ENCODE peak calls at places on chromosome 17, in five cellular contexts. One of them, this sample, is unnamed.

GRCh38 chr17:47078801-47079200 is 99.7 kb upstream of the RPRML start:
- DNase-seq in stomach: no peak
- DNase-seq in progenitor cell of endocrine pancreas: no peak
- DNase-seq in dorsolateral prefrontal cortex: no peak
- DNase-seq in GM13976: no peak
- DNase-seq in this sample: no peak

GRCh38 chr17:8791910-8792270 is 7.3 kb downstream of the MFSD6L start:
- DNase-seq in GM13976: no peak
- DNase-seq in stomach: no peak
- DNase-seq in progenitor cell of endocrine pancreas: no peak
- DNase-seq in dorsolateral prefrontal cortex: no peak
- DNase-seq in this sample: no peak

GRCh38 chr17:21816592-21817567 is 124.6 kb downstream of the KCNJ18 start:
- DNase-seq in progenitor cell of endocrine pancreas: no peak
- DNase-seq in stomach: no peak
- DNase-seq in dorsolateral prefrontal cortex: no peak
- DNase-seq in GM13976: peak; percentile 2
- DNase-seq in this sample: no peak

GRCh38 chr17:34503804-34504203 is 75.6 kb upstream of the TMEM132E start:
- DNase-seq in progenitor cell of endocrine pancreas: no peak
- DNase-seq in GM13976: no peak
- DNase-seq in dorsolateral prefrontal cortex: no peak
- DNase-seq in stomach: no peak
- DNase-seq in this sample: no peak

GRCh38 chr17:41013181-41013580 is 4.3 kb upstream of the KRTAP3-1 start:
- DNase-seq in dorsolateral prefrontal cortex: no peak
- DNase-seq in stomach: no peak
- DNase-seq in GM13976: no peak
- DNase-seq in progenitor cell of endocrine pancreas: no peak
- DNase-seq in this sample: no peak

GRCh38 chr17:56085576-56086267 is 67.6 kb upstream of the ANKFN1 start:
- DNase-seq in stomach: no peak
- DNase-seq in dorsolateral prefrontal cortex: no peak
- DNase-seq in GM13976: no peak
- DNase-seq in progenitor cell of endocrine pancreas: no peak
- DNase-seq in this sample: no peak

GRCh38 chr17:13735444-13735843 is 133.7 kb upstream of the HS3ST3A1 start:
- DNase-seq in stomach: no peak
- DNase-seq in dorsolateral prefrontal cortex: no peak
- DNase-seq in progenitor cell of endocrine pancreas: no peak
- DNase-seq in GM13976: no peak
- DNase-seq in this sample: no peak

GRCh38 chr17:44074231-44074910 is 3.8 kb downstream of the G6PC3 start:
- DNase-seq in stomach: no peak
- DNase-seq in GM13976: no peak
- DNase-seq in progenitor cell of endocrine pancreas: no peak
- DNase-seq in dorsolateral prefrontal cortex: no peak
- DNase-seq in this sample: no peak

GRCh38 chr17:32223703-32224102 is 41.9 kb upstream of the RHBDL3 start:
- DNase-seq in stomach: no peak
- DNase-seq in dorsolateral prefrontal cortex: no peak
- DNase-seq in progenitor cell of endocrine pancreas: no peak
- DNase-seq in GM13976: no peak
- DNase-seq in this sample: no peak

GRCh38 chr17:32226881-32227280 is 38.8 kb upstream of the RHBDL3 start:
- DNase-seq in dorsolateral prefrontal cortex: no peak
- DNase-seq in GM13976: no peak
- DNase-seq in progenitor cell of endocrine pancreas: no peak
- DNase-seq in stomach: no peak
- DNase-seq in this sample: no peak

GRCh38 chr17:32227910-32228309 is 37.7 kb upstream of the RHBDL3 start:
- DNase-seq in progenitor cell of endocrine pancreas: no peak
- DNase-seq in dorsolateral prefrontal cortex: no peak
- DNase-seq in GM13976: no peak
- DNase-seq in stomach: no peak
- DNase-seq in this sample: no peak

GRCh38 chr17:32222621-32223020 is 43.0 kb upstream of the RHBDL3 start:
- DNase-seq in stomach: no peak
- DNase-seq in dorsolateral prefrontal cortex: no peak
- DNase-seq in progenitor cell of endocrine pancreas: no peak
- DNase-seq in GM13976: no peak
- DNase-seq in this sample: no peak
- TF ChIP-seq CTCF in stomach: no peak
- TF ChIP-seq CTCF in dorsolateral prefrontal cortex: no peak
- TF ChIP-seq CTCF in progenitor cell of endocrine pancreas: no peak
- TF ChIP-seq CTCF in GM13976: no peak
- TF ChIP-seq CTCF in this sample: no peak

GRCh38 chr17:76539631-76540271 is at the start of gene PRCD:
- DNase-seq in GM13976: no peak
- DNase-seq in dorsolateral prefrontal cortex: no peak
- DNase-seq in progenitor cell of endocrine pancreas: no peak
- DNase-seq in stomach: no peak
- DNase-seq in this sample: no peak

GRCh38 chr17:76540381-76541300 is 797 bp downstream of the PRCD start:
- DNase-seq in dorsolateral prefrontal cortex: peak; percentile 98
- DNase-seq in progenitor cell of endocrine pancreas: peak; percentile 76
- DNase-seq in stomach: peak; percentile 92
- DNase-seq in GM13976: peak; percentile 69
- DNase-seq in this sample: peak; percentile 94

GRCh38 chr17:76537578-76538280 is at the start of gene CYGB:
- DNase-seq in stomach: no peak
- DNase-seq in progenitor cell of endocrine pancreas: no peak
- DNase-seq in GM13976: no peak
- DNase-seq in dorsolateral prefrontal cortex: no peak
- DNase-seq in this sample: no peak

GRCh38 chr17:76538281-76538931 is 897 bp upstream of the CYGB start:
- DNase-seq in progenitor cell of endocrine pancreas: no peak
- DNase-seq in GM13976: no peak
- DNase-seq in dorsolateral prefrontal cortex: no peak
- DNase-seq in stomach: no peak
- DNase-seq in this sample: no peak

DNA sequence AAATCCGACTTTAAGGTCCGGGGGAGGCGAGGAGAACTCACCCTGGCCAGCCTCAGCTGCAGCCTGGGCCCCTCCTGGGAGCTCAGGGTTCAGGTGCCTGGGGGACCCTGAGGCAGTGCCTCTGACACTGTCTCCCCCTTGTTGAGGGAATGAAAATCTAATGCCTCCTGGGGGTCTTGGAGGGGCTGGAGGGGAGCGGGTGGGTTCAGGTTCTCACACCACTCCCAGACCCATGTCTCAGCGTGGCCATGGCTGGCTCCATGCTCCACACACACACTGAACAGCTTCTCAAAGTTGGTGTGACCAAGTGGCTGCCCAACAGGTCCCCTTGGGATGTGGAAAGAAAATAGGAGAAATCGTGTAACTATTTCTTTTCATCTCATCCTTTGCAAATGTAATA is 903 bp upstream of the PRCD start:
- DNase-seq in progenitor cell of endocrine pancreas: no peak
- DNase-seq in GM13976: no peak
- DNase-seq in dorsolateral prefrontal cortex: no peak
- DNase-seq in stomach: no peak
- DNase-seq in this sample: no peak
- TF ChIP-seq CTCF in progenitor cell of endocrine pancreas: no peak
- TF ChIP-seq CTCF in GM13976: no peak
- TF ChIP-seq CTCF in dorsolateral prefrontal cortex: no peak
- TF ChIP-seq CTCF in stomach: no peak
- TF ChIP-seq CTCF in this sample: no peak

GRCh38 chr17:29593546-29594440 is 861 bp downstream of the ANKRD13B start:
- DNase-seq in progenitor cell of endocrine pancreas: no peak
- DNase-seq in GM13976: no peak
- DNase-seq in dorsolateral prefrontal cortex: no peak
- DNase-seq in stomach: no peak
- DNase-seq in this sample: no peak
- TF ChIP-seq CTCF in progenitor cell of endocrine pancreas: peak; percentile 20
- TF ChIP-seq CTCF in GM13976: peak; percentile 21
- TF ChIP-seq CTCF in dorsolateral prefrontal cortex: peak; percentile 21
- TF ChIP-seq CTCF in stomach: no peak
- TF ChIP-seq CTCF in this sample: no peak

GRCh38 chr17:75595919-75596310 is 8.3 kb downstream of the MYO15B start:
- DNase-seq in GM13976: no peak
- DNase-seq in progenitor cell of endocrine pancreas: no peak
- DNase-seq in stomach: no peak
- DNase-seq in dorsolateral prefrontal cortex: no peak
- DNase-seq in this sample: no peak

GRCh38 chr17:75595284-75595918 is 7.8 kb downstream of the MYO15B start:
- DNase-seq in stomach: no peak
- DNase-seq in GM13976: no peak
- DNase-seq in progenitor cell of endocrine pancreas: no peak
- DNase-seq in dorsolateral prefrontal cortex: no peak
- DNase-seq in this sample: no peak

GRCh38 chr17:75592364-75593020 is 4.9 kb downstream of the MYO15B start:
- DNase-seq in progenitor cell of endocrine pancreas: no peak
- DNase-seq in GM13976: no peak
- DNase-seq in stomach: no peak
- DNase-seq in dorsolateral prefrontal cortex: no peak
- DNase-seq in this sample: no peak

GRCh38 chr17:75596320-75597087 is 8.9 kb downstream of the MYO15B start:
- DNase-seq in dorsolateral prefrontal cortex: no peak
- DNase-seq in GM13976: no peak
- DNase-seq in stomach: no peak
- DNase-seq in progenitor cell of endocrine pancreas: no peak
- DNase-seq in this sample: no peak

GRCh38 chr17:75594499-75595283 is 7.1 kb downstream of the MYO15B start:
- DNase-seq in GM13976: no peak
- DNase-seq in dorsolateral prefrontal cortex: no peak
- DNase-seq in stomach: no peak
- DNase-seq in progenitor cell of endocrine pancreas: no peak
- DNase-seq in this sample: no peak
- TF ChIP-seq CTCF in GM13976: no peak
- TF ChIP-seq CTCF in dorsolateral prefrontal cortex: no peak
- TF ChIP-seq CTCF in stomach: no peak
- TF ChIP-seq CTCF in progenitor cell of endocrine pancreas: no peak
- TF ChIP-seq CTCF in this sample: no peak

DNA sequence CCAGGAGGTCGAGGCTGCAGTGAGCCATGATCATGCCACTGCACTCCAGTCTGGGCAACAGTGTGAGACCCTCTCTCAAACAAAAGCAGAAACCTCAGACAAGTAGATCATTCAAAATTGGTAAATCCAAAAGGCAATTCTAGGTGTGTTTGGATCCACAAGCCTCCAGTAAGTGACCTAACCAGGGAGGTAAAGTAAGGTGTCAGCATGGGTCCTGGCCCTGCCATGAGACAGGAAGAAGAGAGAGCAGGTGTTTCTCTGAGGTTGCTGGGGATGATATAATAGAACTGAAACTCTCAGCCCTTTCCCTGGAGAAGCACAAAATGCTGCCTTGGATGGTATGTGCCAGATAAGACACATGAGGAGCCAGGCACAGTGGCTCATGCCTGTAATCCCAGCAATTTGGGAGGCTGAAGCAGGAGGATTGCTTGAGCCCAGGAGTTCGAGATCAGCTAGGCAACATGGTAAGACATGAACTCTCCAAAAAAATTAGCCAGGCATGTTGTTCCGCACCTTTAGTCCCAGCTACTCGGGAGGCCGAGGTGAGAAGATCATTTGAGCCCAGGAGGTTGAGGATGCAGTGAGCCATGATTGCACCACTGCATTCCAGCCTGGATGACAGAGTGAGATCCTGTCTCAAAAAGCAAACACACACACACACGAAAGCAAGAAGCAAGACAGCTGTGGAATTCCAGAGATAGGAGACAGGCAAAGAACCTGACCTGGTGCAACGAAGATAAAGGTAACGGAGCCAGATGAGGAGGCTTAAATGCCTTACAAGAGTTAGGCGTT is 6.5 kb downstream of the TM4SF5 start:
- DNase-seq in stomach: no peak
- DNase-seq in dorsolateral prefrontal cortex: no peak
- DNase-seq in GM13976: no peak
- DNase-seq in progenitor cell of endocrine pancreas: no peak
- DNase-seq in this sample: no peak
- TF ChIP-seq CTCF in stomach: no peak
- TF ChIP-seq CTCF in dorsolateral prefrontal cortex: no peak
- TF ChIP-seq CTCF in GM13976: no peak
- TF ChIP-seq CTCF in progenitor cell of endocrine pancreas: no peak
- TF ChIP-seq CTCF in this sample: no peak

GRCh38 chr17:16922386-16923096 is 49.4 kb downstream of the TNFRSF13B start:
- DNase-seq in GM13976: peak; percentile 43
- DNase-seq in dorsolateral prefrontal cortex: no peak
- DNase-seq in stomach: no peak
- DNase-seq in progenitor cell of endocrine pancreas: no peak
- DNase-seq in this sample: no peak
- TF ChIP-seq CTCF in GM13976: peak; percentile 17
- TF ChIP-seq CTCF in dorsolateral prefrontal cortex: no peak
- TF ChIP-seq CTCF in stomach: no peak
- TF ChIP-seq CTCF in progenitor cell of endocrine pancreas: no peak
- TF ChIP-seq CTCF in this sample: no peak

GRCh38 chr17:81810476-81810875 is 6.5 kb downstream of the GCGR start:
- DNase-seq in GM13976: no peak
- DNase-seq in dorsolateral prefrontal cortex: no peak
- DNase-seq in progenitor cell of endocrine pancreas: no peak
- DNase-seq in stomach: no peak
- DNase-seq in this sample: no peak

GRCh38 chr17:81807210-81807719 is 3.3 kb downstream of the GCGR start:
- DNase-seq in dorsolateral prefrontal cortex: no peak
- DNase-seq in progenitor cell of endocrine pancreas: no peak
- DNase-seq in GM13976: no peak
- DNase-seq in stomach: no peak
- DNase-seq in this sample: no peak

GRCh38 chr17:81809556-81809998 is 5.6 kb downstream of the GCGR start:
- DNase-seq in GM13976: no peak
- DNase-seq in dorsolateral prefrontal cortex: no peak
- DNase-seq in stomach: no peak
- DNase-seq in progenitor cell of endocrine pancreas: no peak
- DNase-seq in this sample: no peak

GRCh38 chr17:81807839-81808238 is 3.9 kb downstream of the GCGR start:
- DNase-seq in GM13976: no peak
- DNase-seq in progenitor cell of endocrine pancreas: no peak
- DNase-seq in dorsolateral prefrontal cortex: no peak
- DNase-seq in stomach: no peak
- DNase-seq in this sample: no peak

DNA sequence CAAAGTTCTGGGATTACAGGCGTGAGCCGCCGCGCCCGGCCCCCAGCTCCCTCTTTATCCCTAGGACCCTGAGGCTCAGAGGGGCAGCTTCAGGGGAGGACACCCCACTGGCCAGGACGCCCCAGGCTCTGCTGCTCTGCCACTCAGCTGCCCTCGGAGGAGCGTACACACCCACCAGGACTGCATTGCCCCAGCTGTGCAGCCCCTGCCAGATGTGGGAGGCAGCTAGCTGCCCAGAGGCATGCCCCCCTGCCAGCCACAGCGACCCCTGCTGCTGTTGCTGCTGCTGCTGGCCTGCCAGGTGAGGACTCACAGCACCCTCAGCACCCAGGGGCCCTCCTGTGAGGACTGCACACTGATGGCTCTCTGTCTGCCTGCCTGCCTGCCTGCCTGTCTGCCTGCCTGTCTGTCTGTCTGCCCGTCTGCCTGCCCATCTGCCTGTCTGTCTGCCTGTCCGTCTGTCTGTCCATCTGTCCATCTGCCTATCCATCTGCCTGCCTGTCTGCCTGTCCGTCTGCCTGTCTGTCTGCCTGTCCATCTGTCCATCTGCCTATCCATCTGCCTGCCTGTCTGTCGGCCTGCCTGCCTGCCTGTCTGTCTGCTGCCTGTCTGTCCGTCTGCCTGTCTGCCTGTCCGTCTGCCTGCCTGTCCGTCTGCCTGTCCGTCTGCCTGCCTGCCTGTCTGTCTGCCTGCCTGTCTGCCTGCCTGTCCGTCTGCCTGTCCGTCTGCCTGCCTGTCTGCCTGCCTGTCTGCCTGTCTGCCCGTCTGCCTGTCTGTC is 5.0 kb downstream of the GCGR start:
- DNase-seq in progenitor cell of endocrine pancreas: no peak
- DNase-seq in stomach: no peak
- DNase-seq in dorsolateral prefrontal cortex: no peak
- DNase-seq in GM13976: no peak
- DNase-seq in this sample: no peak
- TF ChIP-seq CTCF in progenitor cell of endocrine pancreas: no peak
- TF ChIP-seq CTCF in stomach: no peak
- TF ChIP-seq CTCF in dorsolateral prefrontal cortex: no peak
- TF ChIP-seq CTCF in GM13976: peak; percentile 34
- TF ChIP-seq CTCF in this sample: no peak